ENCODE peak calls at places on chromosomes 12 and 14, in ten cellular contexts. B is heart right ventricle, G is HL-60, S is neural crest cell, L is foreskin keratinocyte, A is mucosa of descending colon, X is choroid plexus epithelial cell, F is left lung, H is lower leg skin, M is A549. T is an unnamed sample.

GRCh38 chr14:70882771-70883492 is 24.3 kb upstream of the PCNX1 start:
- DNase-seq in H (no peak), A (no peak), X (peak; percentile 79), L (peak; percentile 37), F (no peak), M (no peak), G (peak; percentile 82), S (no peak), B (no peak), T (no peak)

GRCh38 chr12:49044660-49045059 is 15.9 kb downstream of the KMT2D start:
- DNase-seq in X (no peak), B (no peak), L (no peak), A (no peak), S (no peak), F (no peak), M (no peak), G (no peak), H (no peak), T (no peak)

GRCh38 chr14:90109858-90110257 is 48.1 kb downstream of the KCNK13 start:
- DNase-seq in S (no peak), A (no peak), B (no peak), L (no peak), X (no peak), G (no peak), M (peak; percentile 26), F (no peak), H (no peak), T (no peak)

GRCh38 chr12:112645586-112645985 is 146.0 kb upstream of the RPH3A start:
- DNase-seq in X (no peak), L (no peak), S (no peak), M (no peak), B (no peak), F (no peak), G (no peak), A (no peak), H (no peak), T (no peak)

GRCh38 chr12:85784096-85784720 is 52.0 kb downstream of the RASSF9 start:
- DNase-seq in H (no peak), A (no peak), F (no peak), B (no peak), G (no peak), M (no peak), S (no peak), L (peak; percentile 73), X (no peak), T (no peak)

GRCh38 chr12:87820524-87821194 is 208.5 kb downstream of the C12orf50 start:
- DNase-seq in A (no peak), L (peak; percentile 73), G (no peak), S (no peak), B (no peak), H (no peak), X (peak; percentile 91), F (no peak), M (peak; percentile 91), T (no peak)

GRCh38 chr14:23929131-23929530 is 24.4 kb upstream of the DHRS4 start:
- DNase-seq in H (no peak), B (no peak), F (no peak), S (no peak), A (no peak), M (no peak), X (no peak), G (no peak), L (no peak), T (no peak)

GRCh38 chr14:89641495-89642162 is 224.6 kb upstream of the FOXN3 start:
- DNase-seq in G (no peak), B (no peak), L (no peak), H (no peak), X (no peak), F (no peak), A (no peak), M (no peak), S (no peak), T (no peak)

GRCh38 chr14:88974991-88975835 is 150.8 kb downstream of the TTC8 start:
- DNase-seq in L (no peak), G (no peak), H (no peak), A (no peak), B (no peak), M (no peak), X (peak; percentile 53), S (no peak), F (no peak), T (no peak)

GRCh38 chr12:50271724-50272247 is 11.5 kb downstream of the LIMA1 start:
- DNase-seq in S (no peak), A (no peak), G (no peak), L (no peak), X (peak; percentile 84), B (no peak), H (no peak), M (no peak), F (no peak), T (no peak)

GRCh38 chr12:66755727-66756395 is 77.0 kb upstream of the GRIP1 start:
- DNase-seq in S (no peak), H (no peak), B (no peak), A (no peak), F (no peak), X (no peak), G (no peak), L (no peak), M (no peak), T (no peak)

GRCh38 chr12:51511546-51512260 is 79.3 kb upstream of the SCN8A start:
- DNase-seq in G (no peak), X (no peak), S (no peak), F (no peak), L (no peak), M (no peak), B (no peak), H (no peak), A (no peak), T (no peak)

DNA sequence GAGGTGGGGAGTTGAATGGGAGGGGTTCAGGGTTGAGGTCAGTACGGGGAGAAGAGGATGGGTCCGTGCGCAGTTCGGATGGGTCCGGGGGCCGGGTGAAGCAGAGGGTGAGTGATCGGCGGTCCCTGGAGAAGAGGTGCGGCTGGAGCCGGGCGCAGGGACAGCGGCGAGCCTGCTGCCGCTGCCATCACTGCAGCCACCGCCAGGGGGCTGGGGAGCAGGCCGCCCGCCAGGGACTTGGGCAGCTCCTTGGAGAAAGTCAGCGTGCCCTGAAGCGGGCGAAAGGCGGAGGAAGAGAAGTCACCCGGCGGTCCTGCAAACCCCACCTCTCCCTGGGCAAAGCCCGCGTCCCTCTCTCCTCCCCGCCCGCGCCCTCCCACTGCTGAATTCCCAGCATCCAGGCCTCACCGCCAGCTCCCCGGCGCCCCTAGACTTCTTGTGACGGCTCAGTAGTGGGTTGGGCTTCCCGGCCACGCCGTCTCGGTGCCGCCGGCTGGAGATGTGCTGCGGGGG is 6.0 kb upstream of the GPR84 start:
- DNase-seq in S (peak; percentile 87), H (no peak), B (peak; percentile 85), A (peak; percentile 86), F (peak; percentile 70), X (peak; percentile 79), M (peak; percentile 90), L (no peak), G (no peak), T (no peak)
- TF ChIP-seq CTCF in S (peak; percentile 93), H (no peak), B (peak; percentile 87), A (peak; percentile 91), F (peak; percentile 86), X (peak; percentile 81), M (peak; percentile 81), L (peak; percentile 85), G (peak; percentile 58), T (peak; percentile 93)

GRCh38 chr12:117098071-117098360 is 1.2 kb downstream of the TESC start:
- DNase-seq in X (no peak), H (no peak), S (no peak), F (no peak), A (no peak), L (no peak), B (no peak), M (no peak), G (no peak), T (no peak)

GRCh38 chr12:117098361-117099217 is 627 bp downstream of the TESC start:
- DNase-seq in A (peak; percentile 65), B (peak; percentile 32), H (no peak), G (no peak), S (no peak), F (peak; percentile 41), M (peak; percentile 37), X (no peak), L (no peak), T (peak; percentile 59)

GRCh38 chr12:117100251-117100650 is 1.0 kb upstream of the TESC start:
- DNase-seq in L (no peak), H (no peak), F (no peak), M (peak; percentile 63), B (no peak), X (peak; percentile 33), G (no peak), A (no peak), S (no peak), T (no peak)

GRCh38 chr12:117101953-117102833 is 3.0 kb upstream of the TESC start:
- DNase-seq in A (no peak), F (no peak), X (no peak), L (no peak), M (no peak), H (no peak), B (no peak), G (no peak), S (no peak), T (no peak)

DNA sequence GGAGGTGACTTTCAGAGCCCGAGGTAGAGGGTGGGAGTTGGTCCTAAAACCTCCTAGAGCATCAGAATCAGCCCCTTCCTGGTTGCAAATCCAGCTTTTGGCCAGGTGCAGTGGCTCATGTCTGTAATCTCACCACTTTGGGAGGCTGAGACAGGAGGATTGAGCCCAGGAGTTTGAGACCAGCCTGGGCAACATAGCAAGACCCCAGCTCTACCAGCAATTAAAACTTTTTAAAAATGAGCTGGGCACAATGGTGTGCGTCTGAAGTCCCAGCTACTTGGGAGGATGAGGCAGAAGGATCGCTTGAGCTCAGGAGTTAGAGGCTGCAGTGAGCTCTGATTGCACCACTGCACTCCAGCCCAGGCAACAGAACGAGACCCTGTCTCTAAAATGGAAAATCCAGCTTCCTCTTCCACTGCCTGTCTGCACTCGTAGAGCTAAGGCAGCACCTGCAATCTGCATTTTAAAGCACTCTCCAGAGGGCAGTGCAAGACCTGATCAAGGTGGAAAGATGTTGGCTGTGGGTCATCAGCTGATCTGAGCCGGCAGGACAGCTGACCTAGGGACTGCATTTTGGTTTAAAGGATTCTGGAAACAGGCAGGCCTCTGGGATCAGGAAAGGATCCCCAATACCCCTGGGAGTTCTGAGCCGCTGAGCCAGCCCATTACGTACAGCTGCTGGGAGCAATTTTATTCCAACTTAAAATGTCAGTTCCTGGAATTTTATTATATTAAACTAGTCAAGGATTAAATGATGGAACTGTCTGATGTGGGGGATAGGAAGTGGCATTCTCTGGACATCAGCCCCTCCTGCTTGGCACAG is 1.8 kb upstream of the TESC start:
- DNase-seq in M (peak; percentile 54), B (no peak), A (no peak), G (no peak), F (no peak), H (no peak), L (no peak), X (no peak), S (no peak), T (no peak)
- TF ChIP-seq CTCF in M (peak; percentile 17), B (no peak), A (no peak), G (no peak), F (no peak), H (no peak), L (no peak), X (no peak), S (no peak), T (no peak)

GRCh38 chr14:103561381-103562134 is 899 bp downstream of the BAG5 start:
- DNase-seq in L (no peak), M (no peak), F (peak; percentile 40), G (no peak), A (no peak), H (peak; percentile 35), X (peak; percentile 69), S (no peak), B (no peak), T (no peak)
- TF ChIP-seq CTCF in L (no peak), M (no peak), F (no peak), G (no peak), A (no peak), H (no peak), X (no peak), S (peak; percentile 25), B (no peak), T (no peak)

GRCh38 chr12:54136844-54137580 is 51.8 kb downstream of the SMUG1 start:
- DNase-seq in A (no peak), M (no peak), X (no peak), L (no peak), B (no peak), G (no peak), H (no peak), S (no peak), F (no peak), T (no peak)
- TF ChIP-seq CTCF in A (no peak), M (no peak), X (no peak), L (no peak), B (no peak), G (no peak), H (no peak), S (peak; percentile 22), F (no peak), T (no peak)

T was measured in chondrocyte.